ENCODE peak calls at places on chromosomes 2 and 18, in five cellular contexts. A is astrocyte, S is GM23248, H is fibroblast of lung, K is GM23338. V is an unnamed sample. For H3K4me1, the result is how much of the 10 kb centered on the place peaks cover.

GRCh38 chr18:77106331-77106730 is 26.3 kb downstream of the MBP start:
- DNase-seq in H (no peak), K (no peak), S (no peak), A (no peak), V (no peak)

GRCh38 chr18:41538751-41539150 is 416.3 kb upstream of the PIK3C3 start:
- DNase-seq in K (no peak), S (no peak), A (no peak), H (no peak), V (no peak)

GRCh38 chr2:66440011-66440542 is 5.2 kb downstream of the MEIS1 start:
- DNase-seq in A (no peak), K (peak), S (peak), H (no peak), V (no peak)

GRCh38 chr2:196459539-196459938 is 180.0 kb upstream of the CCDC150 start:
- DNase-seq in S (no peak), K (peak), H (peak), A (peak), V (peak)

GRCh38 chr2:118167026-118167425 is 78.8 kb downstream of the INSIG2 start:
- DNase-seq in S (no peak), K (no peak), H (no peak), A (no peak), V (no peak)

GRCh38 chr2:233556756-233557736 is 9.5 kb downstream of the USP40 start:
- DNase-seq in H (peak), K (peak), A (peak), S (peak), V (peak)

GRCh38 chr2:205012961-205013360 is 467.7 kb downstream of the PARD3B start:
- DNase-seq in A (no peak), H (no peak), K (no peak), S (no peak), V (no peak)

GRCh38 chr18:3097082-3097481 is 84.1 kb upstream of the LPIN2 start:
- DNase-seq in A (no peak), H (no peak), S (no peak), K (no peak), V (no peak)

GRCh38 chr2:205056066-205056678 is 510.9 kb downstream of the PARD3B start:
- DNase-seq in K (no peak), S (peak), A (no peak), H (no peak), V (no peak)

GRCh38 chr18:71001597-71001996 is 712.8 kb downstream of the SOCS6 start:
- DNase-seq in S (no peak), H (no peak), K (no peak), A (no peak), V (no peak)

GRCh38 chr2:62379576-62379975 is 126.4 kb downstream of the TMEM17 start:
- DNase-seq in K (no peak), A (no peak), H (no peak), S (no peak), V (no peak)

GRCh38 chr2:18378020-18378653 is 182.3 kb downstream of the RDH14 start:
- DNase-seq in H (peak), K (peak), A (no peak), S (peak), V (peak)

GRCh38 chr18:56139792-56140254 is 498.6 kb downstream of the TXNL1 start:
- DNase-seq in S (peak), H (peak), K (no peak), A (peak), V (no peak)

GRCh38 chr18:26227051-26227672 is 917 bp downstream of the TAF4B start:
- DNase-seq in K (peak), A (no peak), S (peak), H (no peak), V (no peak)

GRCh38 chr2:127640082-127641072 is 5.6 kb upstream of the GPR17 start:
- DNase-seq in K (peak), A (no peak), H (no peak), S (peak), V (no peak)

GRCh38 chr18:50602466-50602865 is 42.6 kb downstream of the MAPK4 start:
- DNase-seq in K (peak), S (no peak), H (peak), A (peak), V (no peak)

GRCh38 chr2:149994057-149994728 is 406.6 kb upstream of the MMADHC start:
- DNase-seq in A (peak), S (peak), K (no peak), H (peak), V (peak)

GRCh38 chr2:128280901-128281321 is 37.8 kb downstream of the HS6ST1 start:
- DNase-seq in K (no peak), H (no peak), A (no peak), S (no peak), V (no peak)

GRCh38 chr18:37709740-37710139 is 144.1 kb upstream of the CELF4 start:
- DNase-seq in S (no peak), K (no peak), H (no peak), A (no peak), V (no peak)

GRCh38 chr18:60987963-60988362 is 345.3 kb upstream of the CDH20 start:
- DNase-seq in H (peak), S (peak), A (peak), K (no peak), V (no peak)

GRCh38 chr2:75787532-75788132 is 76.9 kb upstream of the GCFC2 start:
- DNase-seq in A (peak), K (peak), H (peak), S (peak), V (no peak)

GRCh38 chr18:79875531-79875919 is 75.9 kb downstream of the SLC66A2 start:
- DNase-seq in H (no peak), A (no peak), S (no peak), K (no peak), V (no peak)

GRCh38 chr2:6913415-6914157 is 3.6 kb upstream of the RNF144A start:
- DNase-seq in H (no peak), A (no peak), K (no peak), S (no peak), V (no peak)

GRCh38 chr18:7616661-7617060 is 49.5 kb downstream of the PTPRM start:
- DNase-seq in S (peak), H (peak), A (peak), K (no peak), V (no peak)

GRCh38 chr18:49001111-49001510 is 50.3 kb upstream of the SMAD7 start:
- DNase-seq in H (no peak), S (no peak), K (no peak), A (no peak), V (no peak)

GRCh38 chr2:218831378-218831990 is at the start of gene PRKAG3:
- DNase-seq in A (no peak), S (peak), K (no peak), H (no peak), V (no peak)

GRCh38 chr18:66640431-66640830 is 36.5 kb upstream of the CDH19 start:
- DNase-seq in A (peak), S (no peak), K (no peak), H (peak), V (no peak)

GRCh38 chr2:127134235-127134634 is 27.3 kb upstream of the BIN1 start:
- DNase-seq in K (no peak), H (no peak), A (no peak), S (no peak), V (no peak)

GRCh38 chr2:219439518-219439917 is 4.9 kb downstream of the SPEG start:
- DNase-seq in H (no peak), K (no peak), A (no peak), S (no peak), V (no peak)

GRCh38 chr2:233982421-233983121 is 65.4 kb downstream of the TRPM8 start:
- DNase-seq in A (peak), K (no peak), H (peak), S (peak), V (peak)

GRCh38 chr2:178836807-178837206 is 29.6 kb upstream of the TTN start:
- DNase-seq in S (no peak), K (peak), H (no peak), A (no peak), V (no peak)

GRCh38 chr2:112173646-112174319 is 35.6 kb downstream of the FBLN7 start:
- DNase-seq in A (no peak), H (no peak), S (no peak), K (no peak), V (no peak)

GRCh38 chr2:133503323-133503722 is 64.9 kb downstream of the NCKAP5 start:
- DNase-seq in K (no peak), H (no peak), S (no peak), A (no peak), V (no peak)

GRCh38 chr18:58960946-58961722 is 96.5 kb downstream of the ZNF532 start:
- DNase-seq in H (peak), K (no peak), A (peak), S (no peak), V (no peak)

GRCh38 chr18:77407733-77408132 is 158.1 kb downstream of the GALR1 start:
- DNase-seq in S (no peak), H (no peak), A (no peak), K (peak), V (no peak)

DNA sequence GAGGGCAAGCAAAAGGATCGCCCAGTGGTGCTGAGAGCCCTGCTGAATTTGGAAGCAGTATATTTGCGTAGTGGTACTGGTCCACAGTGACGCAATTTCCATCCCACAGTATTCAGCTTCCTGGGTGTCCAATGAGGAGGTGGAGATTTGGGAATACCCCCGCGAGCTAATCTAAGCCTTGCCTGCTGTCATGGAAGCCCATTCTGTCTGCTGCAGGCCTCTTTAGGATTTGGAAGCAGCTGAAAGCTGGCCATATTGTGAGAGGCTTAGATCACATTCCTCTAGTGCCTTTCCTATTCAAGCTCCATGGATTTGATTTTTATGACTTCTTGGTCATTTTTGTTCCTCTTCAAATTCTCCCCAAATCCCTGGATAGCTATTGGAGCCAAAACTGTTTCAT is 22.4 kb upstream of the DYNC2LI1 start:
- DNase-seq in A (no peak), K (no peak), S (no peak), H (no peak), V (no peak)
- H2AFZ ChIP-seq in A (no peak), K (no peak), S (no peak), H (no peak), V (no peak)

GRCh38 chr2:226796840-226797288 is 2.8 kb downstream of the IRS1 start:
- DNase-seq in S (peak), K (no peak), H (no peak), A (no peak), V (no peak)

GRCh38 chr2:226794751-226795171 is 4.9 kb downstream of the IRS1 start:
- DNase-seq in S (peak), K (peak), A (peak), H (peak), V (peak)

GRCh38 chr2:226796012-226796839 is 3.4 kb downstream of the IRS1 start:
- DNase-seq in A (no peak), S (peak), K (no peak), H (no peak), V (no peak)

GRCh38 chr2:226794077-226794670 is 5.4 kb downstream of the IRS1 start:
- DNase-seq in S (peak), H (peak), A (no peak), K (no peak), V (peak)

DNA sequence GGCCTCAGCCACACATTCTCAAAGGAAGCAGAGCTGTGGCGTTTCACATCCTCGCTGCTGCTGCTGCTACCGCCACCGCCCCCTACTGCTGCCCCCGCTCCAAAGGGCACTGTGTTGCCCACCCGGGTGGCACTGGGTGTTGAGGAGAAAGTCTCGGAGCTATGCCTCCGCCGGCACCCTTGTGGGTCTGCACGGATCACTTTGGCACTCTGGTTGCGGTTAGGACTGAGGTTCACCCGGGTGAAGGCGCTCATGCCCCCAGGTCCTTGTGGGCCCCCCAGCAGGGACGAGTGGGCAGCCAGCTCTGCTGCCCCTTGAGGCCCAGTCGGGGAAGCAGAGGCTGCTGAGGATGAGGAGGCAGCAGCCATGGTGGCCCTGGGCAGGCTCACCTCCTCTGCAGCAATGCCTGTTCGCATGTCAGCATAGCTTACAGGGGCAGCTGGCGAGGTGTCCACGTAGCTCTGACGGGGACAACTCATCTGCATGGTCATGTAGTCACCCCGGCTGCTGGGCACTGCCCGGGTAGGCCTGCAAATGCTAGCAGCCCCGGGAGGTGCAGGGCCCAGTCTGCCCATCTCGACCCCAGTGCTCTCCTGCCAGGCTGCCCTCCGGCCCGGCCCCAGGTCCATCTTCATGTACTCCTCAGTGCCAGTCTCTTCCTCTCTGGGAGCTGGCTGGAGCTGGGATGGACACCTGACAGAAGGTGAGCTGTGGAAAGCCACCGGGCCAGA is 4.2 kb downstream of the IRS1 start:
- DNase-seq in K (no peak), S (peak), H (peak), A (no peak), V (peak)
- H3K4me1 ChIP-seq in K (under half), S (under half), H (under half), A (half or more), V (half or more)

GRCh38 chr2:235636471-235637005 is 142.7 kb downstream of the AGAP1 start:
- DNase-seq in A (no peak), K (no peak), H (no peak), S (peak), V (no peak)

GRCh38 chr2:235626658-235627057 is 132.8 kb downstream of the AGAP1 start:
- DNase-seq in A (no peak), K (no peak), S (no peak), H (no peak), V (no peak)

GRCh38 chr2:235634435-235635152 is 140.8 kb downstream of the AGAP1 start:
- DNase-seq in H (peak), A (peak), K (no peak), S (peak), V (no peak)

GRCh38 chr2:235627682-235628081 is 133.8 kb downstream of the AGAP1 start:
- DNase-seq in A (no peak), S (no peak), H (no peak), K (no peak), V (no peak)

GRCh38 chr2:235630723-235631122 is 136.9 kb downstream of the AGAP1 start:
- DNase-seq in H (no peak), A (no peak), S (no peak), K (no peak), V (no peak)
- H3K27ac ChIP-seq in H (no peak), A (no peak), S (no peak), K (no peak), V (no peak)

DNA sequence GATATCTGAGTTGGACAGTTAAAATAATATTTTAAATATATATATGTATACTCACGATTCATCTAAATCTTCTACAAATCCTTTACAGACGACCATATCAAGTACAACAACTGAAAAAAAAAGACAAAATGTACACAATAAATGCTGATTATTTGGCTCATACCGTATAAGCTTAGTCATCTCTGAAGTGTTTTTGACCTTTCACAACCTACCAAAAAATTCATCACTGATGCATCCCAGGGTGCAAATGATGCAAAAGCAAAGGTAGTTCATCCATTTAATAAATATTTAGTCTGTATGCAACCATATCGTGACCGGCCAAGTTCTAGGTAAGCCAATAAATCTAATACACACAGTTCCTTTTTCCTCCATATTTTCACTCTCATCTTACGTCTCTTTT is 1.1 kb downstream of the TMX3 start:
- DNase-seq in H (peak), K (no peak), S (peak), A (no peak), V (peak)
- H2AFZ ChIP-seq in H (no peak), K (peak), S (peak), A (no peak), V (peak)

DNA sequence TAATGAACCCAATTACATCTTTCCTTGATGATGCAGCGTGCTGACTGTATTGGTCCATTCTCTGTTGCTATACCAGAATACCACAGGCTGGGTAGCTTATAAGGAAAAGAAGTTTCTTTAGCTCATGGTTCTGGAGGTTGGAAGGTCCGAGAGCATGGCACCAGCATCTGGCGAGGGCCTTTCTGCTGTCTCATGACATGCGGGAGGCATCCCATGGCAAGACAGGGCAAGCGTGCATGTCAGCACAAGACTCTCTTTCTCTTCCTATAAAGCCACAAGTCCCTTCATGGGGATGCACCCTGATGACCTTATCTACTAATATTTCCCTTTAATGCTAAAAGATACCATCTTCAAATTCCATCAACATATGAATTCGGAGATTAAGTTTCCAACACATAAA is 122.8 kb upstream of the FHL2 start:
- DNase-seq in K (no peak), H (no peak), S (no peak), A (no peak), V (no peak)
- H3K4me1 ChIP-seq in K (under half), H (under half), S (under half), A (under half), V (under half)